ENCODE peak calls at places on chromosomes 2 and 18, in four cellular contexts. C is mucosa of descending colon, U is kidney epithelial cell, R is tibial nerve. V is an unnamed sample.

GRCh38 chr2:142217804-142218203 is 87.0 kb upstream of the LRP1B start:
- DNase-seq in R (no peak), U (no peak), C (no peak), V (peak; percentile 0)

GRCh38 chr2:158723921-158724802 is 71.0 kb upstream of the DAPL1 start:
- DNase-seq in U (no peak), C (no peak), R (no peak), V (no peak)

GRCh38 chr18:46425511-46425910 is 231.5 kb downstream of the LOXHD1 start:
- DNase-seq in R (no peak), U (no peak), C (no peak), V (no peak)

GRCh38 chr2:30235008-30235655 is 3.8 kb downstream of the LBH start:
- DNase-seq in U (no peak), C (no peak), R (no peak), V (peak; percentile 60)

GRCh38 chr2:188475945-188476344 is 184.3 kb downstream of the GULP1 start:
- DNase-seq in R (no peak), U (peak; percentile 84), C (no peak), V (peak; percentile 62)

GRCh38 chr2:9897796-9898195 is 53.7 kb upstream of the GRHL1 start:
- DNase-seq in U (no peak), R (no peak), C (no peak), V (peak; percentile 35)

GRCh38 chr2:233085037-233085838 is 25.1 kb downstream of the INPP5D start:
- DNase-seq in U (no peak), R (no peak), C (no peak), V (no peak)

GRCh38 chr2:176575237-176575744 is 306.0 kb downstream of the MTX2 start:
- DNase-seq in U (no peak), C (no peak), R (no peak), V (no peak)

GRCh38 chr2:212897296-212897695 is 254.1 kb downstream of the IKZF2 start:
- DNase-seq in C (no peak), U (no peak), R (no peak), V (peak; percentile 58)

GRCh38 chr2:175457846-175458408 is 276.4 kb upstream of the ATP5MC3 start:
- DNase-seq in U (no peak), R (no peak), C (no peak), V (no peak)

GRCh38 chr2:177889812-177890460 is 182.6 kb downstream of the PDE11A start:
- DNase-seq in U (no peak), R (no peak), C (no peak), V (no peak)

GRCh38 chr18:63178526-63178880 is 141.1 kb downstream of the BCL2 start:
- DNase-seq in C (peak; percentile 58), U (no peak), R (peak; percentile 78), V (no peak)

GRCh38 chr2:8475349-8476045 is 206.4 kb upstream of the ID2 start:
- DNase-seq in U (no peak), R (no peak), C (no peak), V (no peak)

GRCh38 chr18:2923464-2923863 is 76.7 kb downstream of the EMILIN2 start:
- DNase-seq in U (no peak), R (no peak), C (no peak), V (peak; percentile 59)

GRCh38 chr18:61333746-61334490 is 688 bp downstream of the CDH20 start:
- DNase-seq in R (no peak), U (no peak), C (no peak), V (no peak)

GRCh38 chr2:72035518-72036172 is 112.0 kb downstream of the CYP26B1 start:
- DNase-seq in C (no peak), U (no peak), R (no peak), V (peak; percentile 2)

GRCh38 chr2:74789278-74789677 is 44.6 kb upstream of the HK2 start:
- DNase-seq in R (no peak), U (no peak), C (no peak), V (no peak)

GRCh38 chr2:107064750-107065149 is 178.8 kb upstream of the ST6GAL2 start:
- DNase-seq in C (no peak), U (no peak), R (no peak), V (no peak)

GRCh38 chr2:1039549-1039948 is 88.9 kb downstream of the SNTG2 start:
- DNase-seq in R (no peak), U (no peak), C (no peak), V (no peak)

GRCh38 chr18:72871091-72871490 is 3.3 kb upstream of the NETO1 start:
- DNase-seq in R (no peak), U (no peak), C (no peak), V (peak; percentile 6)

GRCh38 chr2:3345621-3346020 is 32.0 kb downstream of the EIPR1 start:
- DNase-seq in C (no peak), U (no peak), R (no peak), V (no peak)

GRCh38 chr2:37870829-37871228 is 54.3 kb upstream of the RMDN2 start:
- DNase-seq in C (no peak), R (no peak), U (no peak), V (peak; percentile 42)

GRCh38 chr2:65360441-65360840 is 72.0 kb downstream of the SPRED2 start:
- DNase-seq in U (no peak), R (no peak), C (no peak), V (no peak)

GRCh38 chr2:237178396-237178795 is 92.7 kb downstream of the COPS8 start:
- DNase-seq in U (no peak), R (no peak), C (no peak), V (peak; percentile 100)

GRCh38 chr2:14778015-14778414 is 145.5 kb downstream of the LRATD1 start:
- DNase-seq in C (no peak), U (peak; percentile 47), R (no peak), V (peak; percentile 41)

V was measured in IMR-90.